ENCODE peak calls at places on chromosomes 13 and 19, in six cellular contexts. One of them, this sample, is unnamed.

GRCh38 chr13:109672545-109672944 is 113.8 kb downstream of the IRS2 start:
- DNase-seq in GM12891: no peak
- DNase-seq in T-helper 9 cell: no peak
- DNase-seq in WTC11: no peak
- DNase-seq in GM04504: peak
- DNase-seq in occipital lobe: no peak
- DNase-seq in this sample: no peak

GRCh38 chr13:41511827-41512226 is 54.5 kb downstream of the RGCC start:
- DNase-seq in WTC11: no peak
- DNase-seq in GM04504: no peak
- DNase-seq in occipital lobe: no peak
- DNase-seq in T-helper 9 cell: no peak
- DNase-seq in GM12891: no peak
- DNase-seq in this sample: no peak

GRCh38 chr19:40778865-40779284 is 828 bp downstream of the RAB4B start:
- DNase-seq in GM04504: no peak
- DNase-seq in WTC11: no peak
- DNase-seq in occipital lobe: no peak
- DNase-seq in GM12891: no peak
- DNase-seq in T-helper 9 cell: no peak
- DNase-seq in this sample: no peak

GRCh38 chr13:43006893-43007631 is 15.0 kb upstream of the EPSTI1 start:
- DNase-seq in GM12891: no peak
- DNase-seq in occipital lobe: no peak
- DNase-seq in WTC11: no peak
- DNase-seq in T-helper 9 cell: no peak
- DNase-seq in GM04504: no peak
- DNase-seq in this sample: no peak

GRCh38 chr13:83499286-83499685 is 383.0 kb downstream of the SLITRK1 start:
- DNase-seq in GM04504: no peak
- DNase-seq in T-helper 9 cell: no peak
- DNase-seq in WTC11: no peak
- DNase-seq in GM12891: no peak
- DNase-seq in occipital lobe: no peak
- DNase-seq in this sample: no peak

GRCh38 chr19:18419195-18419698 is at the start of gene SSBP4:
- DNase-seq in T-helper 9 cell: peak
- DNase-seq in GM12891: peak
- DNase-seq in GM04504: peak
- DNase-seq in WTC11: peak
- DNase-seq in occipital lobe: no peak
- DNase-seq in this sample: no peak

GRCh38 chr13:112447761-112448603 is 71.8 kb downstream of the SPACA7 start:
- DNase-seq in GM04504: no peak
- DNase-seq in occipital lobe: no peak
- DNase-seq in WTC11: no peak
- DNase-seq in T-helper 9 cell: no peak
- DNase-seq in GM12891: no peak
- DNase-seq in this sample: no peak

GRCh38 chr19:13965926-13966683 is 13.8 kb downstream of the DCAF15 start:
- DNase-seq in WTC11: no peak
- DNase-seq in GM04504: no peak
- DNase-seq in GM12891: no peak
- DNase-seq in T-helper 9 cell: no peak
- DNase-seq in occipital lobe: no peak
- DNase-seq in this sample: no peak